ENCODE peak calls at places on chromosomes 12 and 14, in five cellular contexts. N is upper lobe of left lung, D is K562, L is HepG2, S is GM12878. T is an unnamed sample.

GRCh38 chr14:95503365-95504134 is 12.9 kb downstream of the SYNE3 start:
- ATAC-seq in L (no peak), N (no peak), S (peak), D (no peak), T (no peak)

GRCh38 chr14:104932676-104933631 is 8.3 kb downstream of the PLD4 start:
- ATAC-seq in L (peak), N (peak), S (peak), D (peak), T (peak)

GRCh38 chr12:67287311-67287710 is 18.2 kb downstream of the CAND1 start:
- ATAC-seq in N (no peak), L (no peak), S (no peak), D (no peak), T (no peak)

GRCh38 chr12:5390174-5390799 is 41.6 kb upstream of the NTF3 start:
- ATAC-seq in S (no peak), D (no peak), N (no peak), L (no peak), T (no peak)

GRCh38 chr14:54651649-54652048 is 84.7 kb downstream of the SAMD4A start:
- ATAC-seq in N (peak), S (no peak), D (no peak), L (no peak), T (no peak)

GRCh38 chr14:89618309-89618708 is 201.3 kb upstream of the FOXN3 start:
- ATAC-seq in L (peak), S (peak), D (no peak), N (peak), T (no peak)

GRCh38 chr14:81273961-81274360 is 53.2 kb upstream of the GTF2A1 start:
- ATAC-seq in D (no peak), L (no peak), S (no peak), N (no peak), T (no peak)

GRCh38 chr12:127416796-127417195 is 850.2 kb upstream of the TMEM132C start:
- ATAC-seq in L (no peak), D (no peak), N (no peak), S (no peak), T (no peak)

GRCh38 chr12:40141996-40142395 is 36.1 kb upstream of the SLC2A13 start:
- ATAC-seq in S (no peak), L (no peak), N (no peak), D (no peak), T (no peak)

GRCh38 chr12:50187084-50187900 is 20.1 kb upstream of the CERS5 start:
- ATAC-seq in L (no peak), D (no peak), S (peak), N (peak), T (peak)

GRCh38 chr12:16613199-16613598 is 7.2 kb upstream of the LMO3 start:
- ATAC-seq in L (no peak), D (no peak), N (no peak), S (no peak), T (no peak)

GRCh38 chr12:77354766-77355362 is 289.5 kb upstream of the E2F7 start:
- ATAC-seq in D (no peak), L (no peak), N (no peak), S (no peak), T (no peak)

GRCh38 chr14:71491925-71492324 is 440.3 kb upstream of the RGS6 start:
- ATAC-seq in S (no peak), N (no peak), L (peak), D (no peak), T (no peak)

GRCh38 chr12:50507930-50508329 is 3.1 kb downstream of the DIP2B start:
- ATAC-seq in L (no peak), N (no peak), S (peak), D (no peak), T (no peak)

GRCh38 chr12:1204581-1205121 is 213.6 kb downstream of the ERC1 start:
- ATAC-seq in D (no peak), S (peak), N (peak), L (no peak), T (no peak)

GRCh38 chr12:111904438-111904837 is 62.4 kb downstream of the MAPKAPK5 start:
- ATAC-seq in N (no peak), D (peak), S (no peak), L (peak), T (no peak)

GRCh38 chr14:99249389-99249788 is 22.6 kb downstream of the BCL11B start:
- ATAC-seq in L (no peak), D (no peak), N (no peak), S (no peak), T (no peak)

GRCh38 chr12:9615420-9616135 is 7.9 kb upstream of the KLRB1 start:
- ATAC-seq in N (peak), D (no peak), L (no peak), S (peak), T (no peak)

GRCh38 chr14:71142375-71143038 is 235.2 kb downstream of the PCNX1 start:
- ATAC-seq in N (peak), S (peak), L (no peak), D (no peak), T (no peak)

GRCh38 chr12:121241203-121241970 is 31.5 kb downstream of the P2RX4 start:
- ATAC-seq in L (no peak), N (no peak), D (no peak), S (no peak), T (no peak)

GRCh38 chr14:32458720-32459119 is 129.6 kb downstream of the AKAP6 start:
- ATAC-seq in N (no peak), L (no peak), S (no peak), D (no peak), T (no peak)

GRCh38 chr12:47767197-47767724 is 5.8 kb upstream of the SLC48A1 start:
- ATAC-seq in L (peak), N (peak), S (peak), D (peak), T (no peak)

GRCh38 chr12:58028294-58028693 is 86.9 kb downstream of the ATP23 start:
- ATAC-seq in S (no peak), L (no peak), D (no peak), N (no peak), T (no peak)

GRCh38 chr12:24280085-24280842 is 330.8 kb upstream of the SOX5 start:
- ATAC-seq in S (no peak), N (no peak), D (no peak), L (no peak), T (no peak)

GRCh38 chr12:62618319-62618718 is 151.7 kb downstream of the MON2 start:
- ATAC-seq in S (no peak), L (no peak), D (no peak), N (no peak), T (no peak)

GRCh38 chr14:55707365-55707804 is 127.4 kb downstream of the KTN1 start:
- ATAC-seq in L (peak), D (no peak), N (peak), S (no peak), T (peak)

GRCh38 chr12:90842477-90842876 is 112.5 kb downstream of the CCER1 start:
- ATAC-seq in S (no peak), L (no peak), D (no peak), N (no peak), T (no peak)

GRCh38 chr12:52081263-52081733 is 1.8 kb downstream of the SMIM41 start:
- ATAC-seq in N (no peak), L (peak), S (peak), D (no peak), T (no peak)

GRCh38 chr14:63899953-63900352 is 47.1 kb downstream of the SYNE2 start:
- ATAC-seq in D (no peak), L (no peak), S (peak), N (peak), T (no peak)

GRCh38 chr14:72891666-72892102 is 2.2 kb downstream of the DPF3 start:
- ATAC-seq in S (no peak), D (no peak), N (no peak), L (no peak), T (no peak)

GRCh38 chr12:124509676-124510300 is 57.6 kb downstream of the NCOR2 start:
- ATAC-seq in L (peak), S (peak), N (no peak), D (peak), T (peak)
- TF ChIP-seq EP300 in L (peak), S (no peak), N (no peak), D (no peak), T (no peak)

DNA sequence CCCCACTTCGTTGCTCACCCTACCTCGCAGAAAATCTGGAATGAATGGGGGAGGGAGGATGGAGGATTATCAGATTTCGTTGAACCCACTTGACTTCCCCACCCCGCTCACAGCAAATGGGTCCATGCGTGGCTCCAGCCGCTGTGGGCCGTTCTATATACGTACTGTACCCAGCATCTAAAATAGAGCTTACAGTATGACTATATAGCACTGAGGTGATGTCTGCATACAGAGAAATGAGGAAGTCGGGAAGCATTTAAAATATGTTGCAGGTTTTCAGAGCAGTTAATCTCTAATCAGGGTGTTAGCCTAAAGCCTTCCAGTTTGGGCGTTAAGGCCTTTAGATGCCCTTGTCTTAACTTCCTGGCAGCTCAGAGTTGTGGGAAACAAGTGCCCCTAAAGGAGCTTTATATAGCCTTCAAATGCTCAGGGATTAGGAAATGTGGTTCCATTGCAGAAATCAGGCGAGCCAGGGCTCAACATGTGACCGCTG is 1.4 kb downstream of the BICDL1 start:
- ATAC-seq in N (no peak), L (no peak), S (peak), D (no peak), T (no peak)
- H3K4me3 ChIP-seq in N (peak), L (peak), S (peak), D (no peak), T (no peak)

GRCh38 chr14:22597771-22598098 is 365 bp upstream of the ABHD4 start:
- ATAC-seq in L (peak), D (peak), S (peak), N (peak), T (no peak)

GRCh38 chr14:22599349-22599748 is 1.2 kb downstream of the ABHD4 start:
- ATAC-seq in D (no peak), N (no peak), L (no peak), S (no peak), T (no peak)

GRCh38 chr14:22597265-22597664 is 835 bp upstream of the ABHD4 start:
- ATAC-seq in N (no peak), S (no peak), L (peak), D (peak), T (no peak)

GRCh38 chr14:22598896-22599244 is 770 bp downstream of the ABHD4 start:
- ATAC-seq in S (peak), D (peak), N (peak), L (peak), T (peak)

GRCh38 chr14:22598099-22598895 is at the start of gene ABHD4:
- ATAC-seq in S (peak), L (peak), D (peak), N (peak), T (peak)
- TF ChIP-seq POLR2AphosphoS5 in S (peak), L (peak), D (no peak), N (peak), T (peak)

DNA sequence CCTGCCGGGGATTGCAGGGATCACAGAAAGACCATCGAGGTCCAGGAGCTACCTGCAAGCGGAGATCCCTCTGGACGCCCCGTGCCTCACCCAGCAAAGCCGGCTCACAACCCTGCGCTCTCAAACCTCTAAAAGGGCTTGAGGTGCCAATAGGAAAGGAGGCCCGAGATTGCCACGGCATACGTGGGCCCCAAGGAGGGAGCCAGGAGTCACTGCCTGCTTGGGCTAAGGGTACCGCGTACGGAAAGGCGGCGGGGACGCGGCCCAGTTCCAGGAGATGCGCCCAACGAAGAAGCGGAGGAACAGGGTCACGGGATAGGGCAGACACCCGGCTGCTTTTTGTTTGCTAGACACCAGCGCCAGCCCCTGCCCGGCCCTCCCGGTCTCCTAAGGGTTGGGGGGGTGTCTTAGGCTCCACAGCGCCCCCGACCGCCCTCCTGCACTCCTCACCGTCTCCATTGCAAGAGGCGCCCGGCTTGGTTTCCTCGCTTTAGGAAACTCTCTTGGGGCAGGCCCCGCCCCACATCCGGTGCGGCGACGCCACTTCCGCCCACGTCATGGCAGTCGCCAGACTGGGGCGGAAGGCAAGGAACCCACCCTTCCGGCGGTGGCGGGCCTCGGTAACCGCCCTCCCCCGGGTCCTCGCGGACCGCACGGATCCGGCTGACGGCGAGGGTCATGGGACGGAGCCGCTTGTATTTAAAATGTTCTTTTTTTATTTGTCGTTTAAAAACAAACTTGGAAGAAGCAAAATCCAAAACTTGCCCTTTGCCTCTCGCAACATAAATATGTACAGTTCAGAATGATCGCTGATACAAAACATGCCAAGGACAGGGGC is at the start of gene PRKAG1:
- ATAC-seq in N (peak), S (peak), D (peak), L (peak), T (peak)
- TF ChIP-seq EP300 in N (peak), S (no peak), D (peak), L (peak), T (no peak)

DNA sequence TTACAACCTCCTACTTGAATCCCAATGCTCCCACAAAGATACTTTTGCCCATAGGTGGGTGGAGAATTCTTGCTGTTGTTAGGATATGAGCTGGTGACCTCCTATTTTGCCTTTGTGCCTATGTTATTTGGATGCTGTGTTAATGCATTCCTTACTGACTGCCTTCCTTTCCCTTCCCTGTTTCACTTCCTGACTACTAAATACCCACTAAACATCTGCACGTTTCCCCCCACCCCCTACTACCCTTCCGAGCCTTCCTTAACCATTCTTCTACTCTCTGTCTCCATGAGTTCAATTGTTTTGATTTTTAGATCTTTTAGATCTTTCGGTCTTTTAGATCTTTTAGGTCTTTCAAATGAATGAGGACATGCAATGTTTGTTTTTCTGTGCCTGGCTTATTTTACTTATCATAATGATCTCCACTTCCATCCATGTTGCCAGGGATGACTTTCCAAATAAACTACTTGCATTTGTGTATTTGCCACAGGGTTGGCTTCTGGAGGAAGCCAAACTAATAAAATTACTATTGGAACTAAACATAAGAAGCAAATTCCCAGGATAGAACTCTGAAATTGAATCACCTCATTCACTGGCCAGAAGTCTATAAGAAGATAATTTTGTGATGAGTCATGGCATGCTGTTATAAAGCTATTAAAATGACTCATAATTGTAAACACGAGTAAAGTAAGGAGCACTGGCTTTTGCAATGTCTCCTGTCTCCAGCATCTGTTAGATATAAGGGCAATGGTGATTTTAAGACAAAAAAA is 586.2 kb downstream of the LRFN5 start:
- ATAC-seq in N (peak), D (no peak), S (no peak), L (no peak), T (peak)
- H3K4me3 ChIP-seq in N (no peak), D (no peak), S (no peak), L (no peak), T (no peak)